ENCODE peak calls at places on chromosomes 5 and 9, in ten cellular contexts. E, H, V, B, W, N, Z, C, U and G are unnamed samples.

GRCh38 chr5:132469380-132470372 is 20.9 kb downstream of the IRF1 start:
- DNase-seq in W (no peak), Z (no peak), B (no peak), N (peak), U (no peak), H (no peak), E (no peak), C (no peak), V (no peak), G (no peak)

GRCh38 chr5:65394078-65394477 is 87.6 kb downstream of the ADAMTS6 start:
- DNase-seq in N (no peak), W (peak), H (no peak), C (no peak), Z (no peak), E (peak), V (no peak), B (no peak), U (peak), G (no peak)

GRCh38 chr5:55715519-55716078 is 3.5 kb upstream of the SLC38A9 start:
- DNase-seq in N (no peak), V (no peak), H (no peak), B (no peak), Z (no peak), U (no peak), E (no peak), C (no peak), W (no peak), G (no peak)

GRCh38 chr5:124061663-124062062 is 549.7 kb downstream of the CSNK1G3 start:
- DNase-seq in W (peak), H (no peak), E (no peak), N (no peak), U (peak), C (no peak), V (no peak), B (no peak), Z (no peak), G (no peak)

GRCh38 chr5:159864885-159865622 is 51.2 kb upstream of the ADRA1B start:
- DNase-seq in N (no peak), W (peak), U (no peak), Z (no peak), E (no peak), H (no peak), B (no peak), V (peak), C (no peak), G (no peak)

GRCh38 chr9:88997646-88998045 is 6.4 kb downstream of the S1PR3 start:
- DNase-seq in V (no peak), U (no peak), C (no peak), E (no peak), H (no peak), Z (no peak), B (no peak), W (no peak), N (no peak), G (no peak)

GRCh38 chr9:36903541-36904435 is 130.3 kb downstream of the PAX5 start:
- DNase-seq in B (no peak), N (no peak), E (no peak), V (peak), Z (no peak), W (peak), H (no peak), C (no peak), U (no peak), G (no peak)

GRCh38 chr5:74903165-74903787 is 37.1 kb upstream of the FAM169A start:
- DNase-seq in H (peak), E (no peak), W (peak), C (peak), Z (peak), B (no peak), V (peak), N (peak), U (no peak), G (no peak)

GRCh38 chr9:32928145-32928763 is 73.2 kb downstream of the APTX start:
- DNase-seq in E (no peak), H (no peak), C (no peak), V (no peak), U (peak), Z (no peak), B (no peak), W (peak), N (no peak), G (no peak)

GRCh38 chr5:148972958-148973357 is 89.9 kb downstream of the SH3TC2 start:
- DNase-seq in N (no peak), V (no peak), E (peak), Z (no peak), H (peak), W (peak), C (no peak), U (peak), B (no peak), G (no peak)

GRCh38 chr9:128340691-128341434 is 536 bp downstream of the SLC27A4 start:
- DNase-seq in W (no peak), C (no peak), V (no peak), U (no peak), N (no peak), Z (no peak), H (peak), B (no peak), E (no peak), G (no peak)

GRCh38 chr5:458547-459353 is 15.8 kb downstream of the EXOC3 start:
- DNase-seq in Z (peak), B (no peak), U (no peak), V (peak), H (peak), W (peak), C (no peak), N (peak), E (no peak), G (no peak)

GRCh38 chr9:129252937-129253819 is 75.1 kb upstream of the IER5L start:
- DNase-seq in Z (peak), N (no peak), H (no peak), B (no peak), W (no peak), V (no peak), U (peak), C (peak), E (no peak), G (no peak)

GRCh38 chr5:15683332-15683731 is 183.4 kb downstream of the FBXL7 start:
- DNase-seq in B (no peak), E (no peak), Z (no peak), W (peak), N (peak), C (no peak), H (no peak), V (peak), U (peak), G (no peak)
- TF ChIP-seq CTCF in B (no peak), E (no peak), Z (no peak), W (peak), N (no peak), C (peak), H (no peak), V (peak), U (no peak), G (no peak)

DNA sequence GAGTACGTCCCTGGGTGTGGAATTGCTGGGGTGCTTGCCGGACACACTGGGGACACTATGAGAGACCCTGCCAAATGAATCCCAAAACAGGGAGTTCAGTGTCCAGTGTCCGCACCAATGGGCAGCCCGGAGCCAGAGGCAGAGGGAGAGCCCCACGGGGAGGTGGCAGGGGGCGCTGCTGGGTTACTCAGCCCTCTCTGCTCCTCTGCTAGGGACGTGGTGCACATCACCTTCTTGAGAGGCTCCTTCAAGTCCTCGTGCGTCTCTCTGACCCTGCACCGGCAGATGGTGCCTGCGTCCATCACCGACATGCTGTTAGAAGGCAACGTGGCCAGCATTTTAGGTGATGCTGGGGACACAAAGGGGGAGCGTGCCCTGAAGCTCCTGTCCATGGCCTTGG is 20.8 kb downstream of the STKLD1 start:
- DNase-seq in H (peak), E (no peak), W (no peak), B (no peak), V (no peak), C (peak), N (peak), U (no peak), Z (no peak), G (no peak)
- TF ChIP-seq CTCF in H (peak), E (no peak), W (peak), B (no peak), V (no peak), C (peak), N (no peak), U (no peak), Z (no peak), G (no peak)

DNA sequence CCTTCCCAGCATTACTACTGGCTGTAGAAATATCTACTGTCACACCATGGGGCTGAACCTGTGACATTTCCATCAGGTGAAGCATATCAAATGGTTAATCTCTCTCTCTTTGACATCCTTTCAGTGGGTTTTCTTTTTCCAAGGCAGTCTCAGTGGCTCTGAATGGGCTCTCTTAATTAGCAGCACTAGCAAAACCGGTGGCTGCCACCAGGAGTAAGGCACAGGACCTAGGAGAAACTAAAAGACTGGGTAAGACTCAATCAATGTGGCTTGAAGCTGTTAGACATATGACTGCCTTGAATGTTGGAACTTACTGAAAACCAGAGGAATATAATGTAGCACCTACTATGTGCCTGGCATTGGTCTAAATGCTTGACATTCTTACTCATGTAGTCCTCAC is 445.0 kb upstream of the KIF2A start:
- DNase-seq in U (no peak), E (no peak), N (no peak), W (no peak), Z (no peak), C (no peak), B (no peak), H (no peak), V (no peak), G (no peak)
- TF ChIP-seq CTCF in U (no peak), E (no peak), N (no peak), W (no peak), Z (no peak), C (no peak), B (no peak), H (no peak), V (no peak), G (no peak)

DNA sequence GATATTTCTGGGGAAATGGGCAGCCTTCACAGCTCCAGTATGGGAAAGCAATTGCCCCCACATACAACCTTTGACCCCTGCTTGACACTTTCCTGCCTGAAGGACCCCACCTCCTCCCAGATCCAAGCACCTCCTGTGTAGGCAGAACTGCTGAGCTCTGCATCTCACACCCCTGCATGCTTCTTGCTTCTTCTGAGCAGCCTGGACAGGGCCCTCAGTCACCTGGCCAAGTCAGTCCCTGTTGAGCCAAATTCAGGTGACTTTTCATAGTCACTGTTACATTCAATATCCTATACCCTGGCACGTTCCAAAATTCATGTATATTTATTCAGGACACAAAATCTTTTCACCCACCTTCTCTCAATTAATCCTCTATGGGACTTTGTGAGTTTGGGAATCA is 30.4 kb upstream of the CTSL start:
- DNase-seq in B (no peak), C (no peak), Z (no peak), U (no peak), W (no peak), V (no peak), E (no peak), H (no peak), N (no peak), G (no peak)
- TF ChIP-seq CTCF in B (no peak), C (no peak), Z (no peak), U (no peak), W (no peak), V (no peak), E (no peak), H (no peak), N (no peak), G (no peak)

DNA sequence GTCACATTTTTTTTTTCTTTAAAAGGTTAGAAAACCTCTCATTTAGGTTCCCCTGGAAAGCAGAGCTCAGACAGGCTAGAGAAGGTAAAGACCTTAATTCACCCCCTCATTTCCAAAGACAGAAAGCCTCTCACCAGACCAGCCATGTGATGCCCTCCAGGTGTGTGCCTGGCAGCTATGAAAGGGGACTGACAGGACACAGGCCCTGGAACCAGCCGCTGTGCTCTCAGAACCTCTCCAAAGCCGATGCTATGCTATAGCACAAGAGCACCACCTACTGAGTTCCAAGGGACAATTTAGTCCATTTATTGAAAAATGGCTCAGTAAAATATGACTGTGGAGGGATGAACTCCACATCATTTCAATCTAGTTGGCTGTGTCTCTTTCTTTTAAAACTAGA is 48.8 kb downstream of the FANCC start:
- DNase-seq in B (no peak), H (peak), N (no peak), V (peak), C (no peak), Z (no peak), W (peak), U (peak), E (no peak), G (no peak)
- TF ChIP-seq CTCF in B (no peak), H (peak), N (no peak), V (no peak), C (no peak), Z (no peak), W (no peak), U (no peak), E (no peak), G (no peak)

DNA sequence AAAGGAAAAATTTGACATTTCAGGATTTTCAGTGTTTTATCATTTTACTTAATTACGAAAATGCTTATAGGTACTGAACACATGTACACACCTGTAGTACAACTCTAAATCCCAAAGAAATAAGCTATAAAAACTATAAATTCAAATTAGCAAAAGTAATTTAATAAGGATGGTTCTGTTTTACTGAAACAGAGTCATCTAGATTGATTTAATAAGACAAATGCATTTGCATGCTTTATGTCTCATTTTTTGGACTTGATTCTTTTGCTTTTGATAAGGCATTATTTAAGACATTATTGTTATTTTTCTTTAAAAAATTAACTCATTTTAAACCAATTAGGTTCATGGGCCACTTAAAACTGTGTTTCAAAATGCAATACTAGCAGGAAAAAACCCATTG is 201.2 kb downstream of the PIK3R1 start:
- DNase-seq in C (no peak), E (no peak), N (no peak), B (no peak), H (no peak), U (no peak), W (no peak), Z (no peak), V (no peak), G (no peak)
- TF ChIP-seq CTCF in C (no peak), E (no peak), N (no peak), B (no peak), H (no peak), U (no peak), W (no peak), Z (no peak), V (no peak), G (no peak)

DNA sequence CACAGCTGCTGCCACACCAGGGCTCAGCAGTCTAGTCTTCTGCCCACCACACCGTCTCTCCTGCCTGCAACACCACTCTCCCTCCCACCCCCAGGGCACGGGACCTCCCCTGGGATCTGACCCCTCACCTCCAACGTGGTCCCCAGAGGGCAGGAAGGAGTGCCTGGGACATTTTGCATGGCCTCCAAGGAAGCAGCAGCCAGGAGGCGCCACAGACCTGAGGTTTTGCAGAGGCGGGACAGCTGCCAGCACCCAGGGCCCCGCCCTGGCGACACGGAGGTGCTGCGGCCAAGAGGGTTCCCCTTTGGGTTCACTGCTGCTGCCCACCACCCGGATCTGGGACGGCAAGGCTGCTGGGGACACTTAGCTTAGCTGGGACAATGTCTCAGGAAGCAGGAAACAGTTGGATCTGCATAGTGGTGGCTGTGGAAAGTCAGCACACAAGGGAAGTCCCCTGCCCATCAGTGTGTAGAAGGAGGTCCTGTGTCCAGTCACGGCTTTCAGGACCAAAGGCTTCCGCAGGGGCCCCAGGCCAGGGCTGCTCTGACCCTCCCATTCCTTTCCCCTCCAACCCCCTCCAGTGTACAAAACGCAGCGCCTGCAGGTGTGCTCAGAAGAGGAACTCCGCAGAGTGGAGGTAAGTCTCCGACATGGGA is 13.8 kb downstream of the PROP1 start:
- DNase-seq in C (no peak), B (no peak), V (peak), H (peak), W (peak), U (no peak), E (no peak), Z (peak), N (peak), G (no peak)
- TF ChIP-seq CTCF in C (peak), B (no peak), V (no peak), H (peak), W (peak), U (no peak), E (no peak), Z (no peak), N (no peak), G (no peak)